ENCODE peak calls at places on chromosomes 7 and 10, in four cellular contexts. Q is activated CD4-positive, alpha-beta T cell treated with anti-CD3 and anti-CD28 coated beads for 1 hour; H is cardiac fibroblast; G is H54. D is an unnamed sample.

GRCh38 chr7:20280475-20281351 is 50.0 kb upstream of the ITGB8 start:
- DNase-seq in Q (no peak), H (peak), G (no peak), D (no peak)

GRCh38 chr7:116953727-116954442 is 584 bp downstream of the ST7 start:
- DNase-seq in Q (peak), H (peak), G (peak), D (no peak)

GRCh38 chr10:1083581-1083980 is 27.4 kb downstream of the WDR37 start:
- DNase-seq in Q (no peak), H (no peak), G (no peak), D (no peak)

GRCh38 chr7:152103691-152104090 is 78.2 kb downstream of the GALNT11 start:
- DNase-seq in Q (no peak), H (no peak), G (no peak), D (no peak)

GRCh38 chr10:131569851-131570715 is 258.6 kb upstream of the TCERG1L start:
- DNase-seq in Q (no peak), H (no peak), G (no peak), D (no peak)

GRCh38 chr10:5229019-5229418 is 32.4 kb downstream of the AKR1C4 start:
- DNase-seq in Q (no peak), H (no peak), G (no peak), D (no peak)

GRCh38 chr10:130440494-130440893 is 304.3 kb downstream of the GLRX3 start:
- DNase-seq in Q (no peak), H (no peak), G (no peak), D (no peak)

GRCh38 chr7:23654508-23654907 is 25.5 kb upstream of the FAM221A start:
- DNase-seq in Q (no peak), H (peak), G (peak), D (no peak)

GRCh38 chr10:62501547-62501946 is 127.4 kb downstream of the ZNF365 start:
- DNase-seq in Q (no peak), H (peak), G (no peak), D (no peak)

GRCh38 chr10:70542565-70542938 is 60.0 kb downstream of the PRF1 start:
- DNase-seq in Q (no peak), H (peak), G (no peak), D (no peak)

GRCh38 chr10:95660283-95660682 is 3.8 kb upstream of the ALDH18A1 start:
- DNase-seq in Q (no peak), H (peak), G (peak), D (no peak)

GRCh38 chr10:80196270-80196949 is 8.9 kb downstream of the ANXA11 start:
- DNase-seq in Q (peak), H (no peak), G (peak), D (peak)

GRCh38 chr7:104482362-104483042 is 154.1 kb downstream of the LHFPL3 start:
- DNase-seq in Q (no peak), H (no peak), G (no peak), D (no peak)

GRCh38 chr10:71880425-71881306 is 29.6 kb upstream of the PSAP start:
- DNase-seq in Q (no peak), H (no peak), G (no peak), D (no peak)

GRCh38 chr7:30863694-30864011 is 48.0 kb upstream of the AQP1 start:
- DNase-seq in Q (no peak), H (peak), G (no peak), D (no peak)

GRCh38 chr7:22726345-22726848 is 603 bp upstream of the IL6 start:
- DNase-seq in Q (peak), H (peak), G (peak), D (peak)

GRCh38 chr10:119917777-119918176 is 25.2 kb downstream of the SEC23IP start:
- DNase-seq in Q (no peak), H (no peak), G (no peak), D (no peak)